ENCODE peak calls at places on chromosome 3, in eight cellular contexts. One of them, this sample, is unnamed.
A peak's percentile ranks its signal among the peaks of the same experiment; 100 is the strongest.

GRCh38 chr3:26307805-26308204 is 314.8 kb upstream of the LRRC3B start:
- DNase-seq in heart left ventricle: no peak
- DNase-seq in T follicular helper cell: no peak
- DNase-seq in frontal cortex: no peak
- DNase-seq in tibial artery: no peak
- DNase-seq in Peyer's patch: no peak
- DNase-seq in activated CD8-positive, alpha-beta memory T cell treated with anti-CD3 and anti-CD28 coated beads for 24 hours: no peak
- DNase-seq in EL: no peak
- DNase-seq in this sample: peak; percentile 31

GRCh38 chr3:43022111-43022510 is 43.0 kb downstream of the GASK1A start:
- DNase-seq in heart left ventricle: no peak
- DNase-seq in T follicular helper cell: no peak
- DNase-seq in frontal cortex: no peak
- DNase-seq in tibial artery: no peak
- DNase-seq in Peyer's patch: no peak
- DNase-seq in activated CD8-positive, alpha-beta memory T cell treated with anti-CD3 and anti-CD28 coated beads for 24 hours: peak; percentile 11
- DNase-seq in EL: no peak
- DNase-seq in this sample: no peak

GRCh38 chr3:196016485-196016884 is 65.4 kb downstream of the TFRC start:
- DNase-seq in heart left ventricle: no peak
- DNase-seq in T follicular helper cell: no peak
- DNase-seq in frontal cortex: no peak
- DNase-seq in tibial artery: no peak
- DNase-seq in Peyer's patch: no peak
- DNase-seq in activated CD8-positive, alpha-beta memory T cell treated with anti-CD3 and anti-CD28 coated beads for 24 hours: no peak
- DNase-seq in EL: peak; percentile 69
- DNase-seq in this sample: no peak

GRCh38 chr3:18151199-18151598 is 273.9 kb downstream of the SATB1 start:
- DNase-seq in heart left ventricle: no peak
- DNase-seq in T follicular helper cell: no peak
- DNase-seq in frontal cortex: no peak
- DNase-seq in tibial artery: no peak
- DNase-seq in Peyer's patch: no peak
- DNase-seq in activated CD8-positive, alpha-beta memory T cell treated with anti-CD3 and anti-CD28 coated beads for 24 hours: no peak
- DNase-seq in EL: no peak
- DNase-seq in this sample: no peak

GRCh38 chr3:50208677-50209344 is 3.7 kb downstream of the SLC38A3 start:
- DNase-seq in heart left ventricle: no peak
- DNase-seq in T follicular helper cell: no peak
- DNase-seq in frontal cortex: no peak
- DNase-seq in tibial artery: no peak
- DNase-seq in Peyer's patch: no peak
- DNase-seq in activated CD8-positive, alpha-beta memory T cell treated with anti-CD3 and anti-CD28 coated beads for 24 hours: no peak
- DNase-seq in EL: no peak
- DNase-seq in this sample: no peak

GRCh38 chr3:11749486-11749885 is 97.2 kb downstream of the TAMM41 start:
- DNase-seq in heart left ventricle: no peak
- DNase-seq in T follicular helper cell: no peak
- DNase-seq in frontal cortex: no peak
- DNase-seq in tibial artery: no peak
- DNase-seq in Peyer's patch: no peak
- DNase-seq in activated CD8-positive, alpha-beta memory T cell treated with anti-CD3 and anti-CD28 coated beads for 24 hours: no peak
- DNase-seq in EL: peak; percentile 17
- DNase-seq in this sample: no peak

GRCh38 chr3:32305477-32305876 is 67.0 kb downstream of the CMTM8 start:
- DNase-seq in heart left ventricle: no peak
- DNase-seq in T follicular helper cell: no peak
- DNase-seq in frontal cortex: no peak
- DNase-seq in tibial artery: no peak
- DNase-seq in Peyer's patch: no peak
- DNase-seq in activated CD8-positive, alpha-beta memory T cell treated with anti-CD3 and anti-CD28 coated beads for 24 hours: no peak
- DNase-seq in EL: no peak
- DNase-seq in this sample: no peak

GRCh38 chr3:165196577-165197561 is 685 bp upstream of the SLITRK3 start:
- DNase-seq in heart left ventricle: no peak
- DNase-seq in T follicular helper cell: no peak
- DNase-seq in frontal cortex: no peak
- DNase-seq in tibial artery: no peak
- DNase-seq in Peyer's patch: no peak
- DNase-seq in activated CD8-positive, alpha-beta memory T cell treated with anti-CD3 and anti-CD28 coated beads for 24 hours: no peak
- DNase-seq in EL: no peak
- DNase-seq in this sample: no peak

GRCh38 chr3:71226565-71227281 is 356.8 kb downstream of the FOXP1 start:
- DNase-seq in heart left ventricle: peak; percentile 72
- DNase-seq in T follicular helper cell: peak; percentile 48
- DNase-seq in frontal cortex: no peak
- DNase-seq in tibial artery: no peak
- DNase-seq in Peyer's patch: peak; percentile 56
- DNase-seq in activated CD8-positive, alpha-beta memory T cell treated with anti-CD3 and anti-CD28 coated beads for 24 hours: peak; percentile 94
- DNase-seq in EL: peak; percentile 30
- DNase-seq in this sample: peak; percentile 38

GRCh38 chr3:37979798-37980476 is 10.6 kb upstream of the VILL start:
- DNase-seq in heart left ventricle: no peak
- DNase-seq in T follicular helper cell: no peak
- DNase-seq in frontal cortex: no peak
- DNase-seq in tibial artery: no peak
- DNase-seq in Peyer's patch: no peak
- DNase-seq in activated CD8-positive, alpha-beta memory T cell treated with anti-CD3 and anti-CD28 coated beads for 24 hours: no peak
- DNase-seq in EL: no peak
- DNase-seq in this sample: no peak

GRCh38 chr3:127620637-127621375 is 8.2 kb upstream of the PODXL2 start:
- DNase-seq in heart left ventricle: no peak
- DNase-seq in T follicular helper cell: no peak
- DNase-seq in frontal cortex: no peak
- DNase-seq in tibial artery: no peak
- DNase-seq in Peyer's patch: no peak
- DNase-seq in activated CD8-positive, alpha-beta memory T cell treated with anti-CD3 and anti-CD28 coated beads for 24 hours: no peak
- DNase-seq in EL: no peak
- DNase-seq in this sample: no peak

GRCh38 chr3:40753956-40754355 is 229.2 kb downstream of the ZNF621 start:
- DNase-seq in heart left ventricle: no peak
- DNase-seq in T follicular helper cell: no peak
- DNase-seq in frontal cortex: no peak
- DNase-seq in tibial artery: no peak
- DNase-seq in Peyer's patch: no peak
- DNase-seq in activated CD8-positive, alpha-beta memory T cell treated with anti-CD3 and anti-CD28 coated beads for 24 hours: no peak
- DNase-seq in EL: no peak
- DNase-seq in this sample: peak; percentile 9

GRCh38 chr3:131386429-131386926 is 4.9 kb downstream of the NUDT16 start:
- DNase-seq in heart left ventricle: peak; percentile 65
- DNase-seq in T follicular helper cell: no peak
- DNase-seq in frontal cortex: no peak
- DNase-seq in tibial artery: peak; percentile 83
- DNase-seq in Peyer's patch: no peak
- DNase-seq in activated CD8-positive, alpha-beta memory T cell treated with anti-CD3 and anti-CD28 coated beads for 24 hours: no peak
- DNase-seq in EL: no peak
- DNase-seq in this sample: peak; percentile 85

GRCh38 chr3:133821767-133822638 is 16.4 kb downstream of the SRPRB start:
- DNase-seq in heart left ventricle: peak; percentile 77
- DNase-seq in T follicular helper cell: no peak
- DNase-seq in frontal cortex: no peak
- DNase-seq in tibial artery: peak; percentile 54
- DNase-seq in Peyer's patch: peak; percentile 23
- DNase-seq in activated CD8-positive, alpha-beta memory T cell treated with anti-CD3 and anti-CD28 coated beads for 24 hours: peak; percentile 54
- DNase-seq in EL: peak; percentile 82
- DNase-seq in this sample: peak; percentile 51

GRCh38 chr3:142165194-142165593 is 15.8 kb upstream of the TFDP2 start:
- DNase-seq in heart left ventricle: no peak
- DNase-seq in T follicular helper cell: no peak
- DNase-seq in frontal cortex: no peak
- DNase-seq in tibial artery: no peak
- DNase-seq in Peyer's patch: no peak
- DNase-seq in activated CD8-positive, alpha-beta memory T cell treated with anti-CD3 and anti-CD28 coated beads for 24 hours: no peak
- DNase-seq in EL: peak; percentile 77
- DNase-seq in this sample: no peak

GRCh38 chr3:186035277-186035676 is 73.6 kb downstream of the ETV5 start:
- DNase-seq in heart left ventricle: no peak
- DNase-seq in T follicular helper cell: no peak
- DNase-seq in frontal cortex: no peak
- DNase-seq in tibial artery: peak; percentile 34
- DNase-seq in Peyer's patch: no peak
- DNase-seq in activated CD8-positive, alpha-beta memory T cell treated with anti-CD3 and anti-CD28 coated beads for 24 hours: no peak
- DNase-seq in EL: peak; percentile 55
- DNase-seq in this sample: no peak

GRCh38 chr3:104032283-104032682 is 1334.4 kb upstream of the ALCAM start:
- DNase-seq in heart left ventricle: no peak
- DNase-seq in T follicular helper cell: no peak
- DNase-seq in frontal cortex: no peak
- DNase-seq in tibial artery: no peak
- DNase-seq in Peyer's patch: no peak
- DNase-seq in activated CD8-positive, alpha-beta memory T cell treated with anti-CD3 and anti-CD28 coated beads for 24 hours: no peak
- DNase-seq in EL: peak; percentile 71
- DNase-seq in this sample: no peak

GRCh38 chr3:151367448-151367847 is 17.1 kb downstream of the P2RY12 start:
- DNase-seq in heart left ventricle: no peak
- DNase-seq in T follicular helper cell: no peak
- DNase-seq in frontal cortex: no peak
- DNase-seq in tibial artery: no peak
- DNase-seq in Peyer's patch: no peak
- DNase-seq in activated CD8-positive, alpha-beta memory T cell treated with anti-CD3 and anti-CD28 coated beads for 24 hours: no peak
- DNase-seq in EL: no peak
- DNase-seq in this sample: no peak

GRCh38 chr3:72769758-72770540 is 78.3 kb downstream of the SHQ1 start:
- DNase-seq in heart left ventricle: no peak
- DNase-seq in T follicular helper cell: no peak
- DNase-seq in frontal cortex: no peak
- DNase-seq in tibial artery: no peak
- DNase-seq in Peyer's patch: no peak
- DNase-seq in activated CD8-positive, alpha-beta memory T cell treated with anti-CD3 and anti-CD28 coated beads for 24 hours: no peak
- DNase-seq in EL: no peak
- DNase-seq in this sample: no peak

GRCh38 chr3:136350557-136350956 is 100.4 kb downstream of the PCCB start:
- DNase-seq in heart left ventricle: no peak
- DNase-seq in T follicular helper cell: no peak
- DNase-seq in frontal cortex: no peak
- DNase-seq in tibial artery: no peak
- DNase-seq in Peyer's patch: no peak
- DNase-seq in activated CD8-positive, alpha-beta memory T cell treated with anti-CD3 and anti-CD28 coated beads for 24 hours: no peak
- DNase-seq in EL: peak; percentile 81
- DNase-seq in this sample: no peak

GRCh38 chr3:115598216-115598615 is 25.1 kb upstream of the GAP43 start:
- DNase-seq in heart left ventricle: no peak
- DNase-seq in T follicular helper cell: no peak
- DNase-seq in frontal cortex: no peak
- DNase-seq in tibial artery: no peak
- DNase-seq in Peyer's patch: no peak
- DNase-seq in activated CD8-positive, alpha-beta memory T cell treated with anti-CD3 and anti-CD28 coated beads for 24 hours: no peak
- DNase-seq in EL: no peak
- DNase-seq in this sample: no peak

This sample was measured in pons.